ENCODE peak calls at places on chromosomes 3 and 15, in seven cellular contexts. N is right lobe of liver, W is uterus, T is body of pancreas, K is astrocyte of the spinal cord, F is keratinocyte, V is GM06990. Y is an unnamed sample.

GRCh38 chr3:127820871-127821853 is 1.2 kb downstream of the MGLL start:
- DNase-seq in N (peak; percentile 77), W (no peak), T (peak; percentile 28), K (peak; percentile 23), F (no peak), V (no peak), Y (no peak)

GRCh38 chr15:29842290-29842689 is 20.0 kb upstream of the TJP1 start:
- DNase-seq in N (no peak), W (no peak), T (no peak), K (no peak), F (no peak), V (no peak), Y (no peak)

GRCh38 chr15:38972831-38973230 is 408.2 kb upstream of the RASGRP1 start:
- DNase-seq in N (no peak), W (no peak), T (no peak), K (no peak), F (no peak), V (no peak), Y (no peak)

GRCh38 chr3:16427309-16427965 is 86.1 kb downstream of the RFTN1 start:
- DNase-seq in N (no peak), W (peak; percentile 85), T (no peak), K (peak; percentile 88), F (no peak), V (no peak), Y (no peak)

GRCh38 chr15:67068724-67069400 is 3.5 kb downstream of the SMAD3 start:
- DNase-seq in N (no peak), W (no peak), T (no peak), K (peak; percentile 59), F (no peak), V (no peak), Y (no peak)

GRCh38 chr15:65192016-65192415 is 6.9 kb upstream of the CLPX start:
- DNase-seq in N (no peak), W (no peak), T (no peak), K (no peak), F (no peak), V (no peak), Y (no peak)

GRCh38 chr3:14452676-14453367 is 50.4 kb downstream of the SLC6A6 start:
- DNase-seq in N (no peak), W (peak; percentile 98), T (peak; percentile 91), K (peak; percentile 100), F (peak; percentile 69), V (no peak), Y (no peak)

GRCh38 chr3:126546549-126547239 is 12.0 kb downstream of the C3orf22 start:
- DNase-seq in N (no peak), W (peak; percentile 4), T (peak; percentile 2), K (no peak), F (no peak), V (no peak), Y (no peak)

GRCh38 chr15:48537277-48538113 is 108.0 kb downstream of the FBN1 start:
- DNase-seq in N (peak; percentile 19), W (no peak), T (no peak), K (no peak), F (no peak), V (no peak), Y (no peak)

GRCh38 chr15:81897011-81897677 is 148.7 kb downstream of the MEX3B start:
- DNase-seq in N (no peak), W (peak; percentile 31), T (no peak), K (peak; percentile 67), F (no peak), V (no peak), Y (no peak)

GRCh38 chr3:52663098-52663497 is 22.6 kb downstream of the PBRM1 start:
- DNase-seq in N (no peak), W (no peak), T (no peak), K (no peak), F (no peak), V (no peak), Y (no peak)

GRCh38 chr15:57947781-57948180 is 117.7 kb downstream of the ALDH1A2 start:
- DNase-seq in N (no peak), W (peak; percentile 45), T (no peak), K (peak; percentile 6), F (no peak), V (no peak), Y (no peak)

GRCh38 chr3:50345586-50345985 is at the start of gene ZMYND10:
- DNase-seq in N (peak; percentile 74), W (peak; percentile 55), T (peak; percentile 63), K (peak; percentile 21), F (no peak), V (peak; percentile 79), Y (no peak)
- H3K4me3 ChIP-seq in N (no peak within 1 kb of the TSS), W (peak within 1 kb of the TSS; percentile 17), T (no peak within 1 kb of the TSS), K (peak within 1 kb of the TSS; percentile 48), F (peak within 1 kb of the TSS; percentile 19), V (peak within 1 kb of the TSS; percentile 46), Y (no peak within 1 kb of the TSS)

GRCh38 chr3:81995334-81995733 is 233.9 kb upstream of the GBE1 start:
- DNase-seq in N (no peak), W (no peak), T (no peak), K (no peak), F (no peak), V (no peak), Y (no peak)
- TF ChIP-seq CTCF in N (no peak), W (no peak), T (no peak), K (peak; percentile 8), F (peak; percentile 44), V (no peak), Y (no peak)

GRCh38 chr15:51245628-51246027 is 92.8 kb downstream of the CYP19A1 start:
- DNase-seq in N (no peak), W (no peak), T (no peak), K (no peak), F (no peak), V (no peak), Y (no peak)

GRCh38 chr15:51243774-51244173 is 94.6 kb downstream of the CYP19A1 start:
- DNase-seq in N (no peak), W (no peak), T (no peak), K (peak; percentile 6), F (no peak), V (no peak), Y (no peak)

GRCh38 chr15:51240066-51240465 is 98.3 kb downstream of the CYP19A1 start:
- DNase-seq in N (no peak), W (no peak), T (no peak), K (no peak), F (no peak), V (no peak), Y (no peak)

GRCh38 chr15:51250217-51251011 is 88.0 kb downstream of the CYP19A1 start:
- DNase-seq in N (no peak), W (no peak), T (no peak), K (no peak), F (no peak), V (no peak), Y (no peak)

GRCh38 chr15:51244366-51244977 is 93.9 kb downstream of the CYP19A1 start:
- DNase-seq in N (no peak), W (no peak), T (no peak), K (no peak), F (no peak), V (peak; percentile 22), Y (no peak)
- H3K4me3 ChIP-seq in N (no peak overlapping the region), W (no peak overlapping the region), T (no peak overlapping the region), K (no peak overlapping the region), F (no peak overlapping the region), V (no peak overlapping the region), Y (no peak overlapping the region)

DNA sequence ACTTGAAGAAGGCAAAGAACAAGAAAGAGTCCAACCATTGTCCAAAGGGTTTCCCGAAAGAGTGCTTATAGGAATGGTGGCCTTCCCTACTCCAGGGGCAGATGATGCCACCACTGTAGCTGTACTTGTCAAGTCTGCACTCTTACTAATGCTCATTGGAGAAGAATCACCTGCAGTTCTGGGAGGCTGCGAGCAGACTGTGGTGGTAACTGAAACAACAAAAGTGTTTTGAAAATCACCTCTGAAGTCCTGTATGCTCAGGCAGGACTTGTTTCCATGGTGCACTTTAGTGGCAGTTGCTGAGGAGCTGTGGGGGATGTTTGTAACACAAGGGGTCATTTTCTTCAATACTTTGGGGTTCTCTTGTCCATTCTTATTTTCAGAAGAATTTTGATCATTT is 36.0 kb downstream of the USF3 start:
- DNase-seq in N (no peak), W (no peak), T (no peak), K (no peak), F (no peak), V (no peak), Y (no peak)
- TF ChIP-seq CTCF in N (no peak), W (no peak), T (no peak), K (no peak), F (no peak), V (no peak), Y (no peak)

DNA sequence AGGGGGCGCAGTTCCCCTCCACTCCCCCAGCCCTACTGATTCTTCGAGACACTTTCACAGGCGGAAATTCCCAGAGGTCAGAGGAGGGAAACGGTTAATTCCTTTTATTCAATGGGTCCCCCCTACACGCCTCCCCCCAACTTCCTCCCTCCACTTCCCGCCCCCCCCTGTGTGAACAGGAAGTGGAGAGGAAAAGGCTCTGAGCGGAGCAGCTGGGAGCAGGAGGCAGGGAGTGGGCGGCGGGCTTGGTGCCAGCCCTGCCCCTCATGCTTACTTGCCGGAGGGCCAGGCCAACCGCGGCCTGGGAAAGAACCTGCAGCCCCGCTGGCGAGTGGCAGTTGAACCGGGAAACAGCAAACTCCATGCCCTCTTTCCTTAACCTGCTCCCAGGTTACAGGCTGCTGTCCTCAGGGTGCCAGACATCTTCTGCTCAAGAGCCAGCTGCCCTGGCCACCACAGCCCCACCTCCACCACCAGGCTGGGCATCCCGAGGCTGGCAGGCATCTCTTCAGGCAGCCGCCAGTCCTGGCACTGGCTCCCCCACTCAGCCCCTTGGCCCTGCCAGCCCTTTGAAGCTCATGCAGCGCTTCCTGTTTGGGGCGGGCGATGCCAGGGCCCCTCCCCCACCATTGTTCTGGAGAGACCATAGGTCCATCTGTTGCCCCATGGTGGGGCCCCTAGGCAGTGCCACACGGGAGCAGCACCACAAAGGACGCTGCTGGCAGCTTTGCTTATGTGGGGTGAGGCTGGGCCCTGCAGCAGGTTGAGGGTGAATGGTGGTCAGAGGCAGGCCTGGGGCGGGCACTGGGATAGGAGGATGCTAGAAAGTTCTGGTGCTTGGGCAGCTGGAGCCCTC is 12.9 kb downstream of the VPS18 start:
- DNase-seq in N (peak; percentile 69), W (peak; percentile 61), T (peak; percentile 64), K (no peak), F (no peak), V (no peak), Y (no peak)
- H3K4me3 ChIP-seq in N (peak overlapping the region; percentile 38), W (peak overlapping the region; percentile 21), T (no peak overlapping the region), K (peak overlapping the region; percentile 36), F (no peak overlapping the region), V (peak overlapping the region; percentile 47), Y (peak overlapping the region; percentile 50)

GRCh38 chr3:154781595-154781994 is 298.5 kb upstream of the MME start:
- DNase-seq in N (no peak), W (no peak), T (no peak), K (no peak), F (no peak), V (no peak), Y (no peak)
- TF ChIP-seq CTCF in N (no peak), W (no peak), T (no peak), K (no peak), F (peak; percentile 2), V (no peak), Y (no peak)

GRCh38 chr3:118337649-118338048 is 697.0 kb downstream of the IGSF11 start:
- DNase-seq in N (no peak), W (no peak), T (no peak), K (no peak), F (no peak), V (no peak), Y (no peak)

DNA sequence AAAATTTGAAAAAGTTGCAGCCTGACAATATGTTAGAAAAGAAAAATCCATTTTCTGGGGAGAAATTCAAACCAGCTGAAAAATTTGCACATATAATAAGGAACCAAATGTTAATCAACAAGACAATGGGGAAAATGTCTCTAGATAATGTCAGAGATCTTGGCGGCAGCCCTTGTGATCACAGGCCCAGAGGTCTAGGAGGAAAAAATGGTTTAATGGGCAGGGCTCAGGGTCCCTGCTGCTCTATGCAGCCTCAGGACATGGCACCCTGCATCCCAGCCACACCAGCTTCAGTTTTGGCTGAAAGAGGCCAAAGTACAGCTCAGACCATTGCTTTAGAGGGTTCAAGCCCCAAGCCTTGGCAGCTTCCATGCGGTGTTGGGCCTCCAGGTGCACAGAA is 701.9 kb downstream of the IGSF11 start:
- DNase-seq in N (no peak), W (no peak), T (no peak), K (no peak), F (no peak), V (no peak), Y (no peak)
- H3K4me3 ChIP-seq in N (no peak overlapping the region), W (no peak overlapping the region), T (no peak overlapping the region), K (no peak overlapping the region), F (no peak overlapping the region), V (no peak overlapping the region), Y (no peak overlapping the region)